ENCODE peak calls at places on chromosomes 16 and 17, in eight cellular contexts. W, G, N, E, C, M, S and Q are unnamed samples.

GRCh38 chr16:88378836-88379693 is 3.7 kb upstream of the ZNF469 start:
- DNase-seq in W (no peak), G (no peak), N (no peak), E (no peak), C (no peak), M (no peak), S (no peak), Q (no peak)

GRCh38 chr17:80017226-80018010 is 18.3 kb downstream of the TBC1D16 start:
- DNase-seq in W (no peak), G (no peak), N (no peak), E (no peak), C (no peak), M (no peak), S (no peak), Q (no peak)

GRCh38 chr17:32523827-32524552 is 37.2 kb downstream of the CDK5R1 start:
- DNase-seq in W (no peak), G (no peak), N (no peak), E (no peak), C (no peak), M (no peak), S (no peak), Q (no peak)

GRCh38 chr17:76000016-76000754 is 470 bp upstream of the CDK3 start:
- DNase-seq in W (peak; percentile 82), G (no peak), N (no peak), E (peak; percentile 83), C (no peak), M (peak; percentile 72), S (no peak), Q (peak; percentile 34)

GRCh38 chr16:31695667-31696066 is 168.0 kb downstream of the AHSP start:
- DNase-seq in W (no peak), G (no peak), N (no peak), E (no peak), C (no peak), M (no peak), S (no peak), Q (no peak)

GRCh38 chr17:21453144-21453982 is 77.2 kb downstream of the KCNJ12 start:
- DNase-seq in W (no peak), G (no peak), N (no peak), E (no peak), C (no peak), M (no peak), S (no peak), Q (no peak)

GRCh38 chr16:11032922-11033291 is 88.5 kb downstream of the CLEC16A start:
- DNase-seq in W (no peak), G (no peak), N (no peak), E (no peak), C (no peak), M (peak; percentile 32), S (no peak), Q (peak; percentile 42)

GRCh38 chr17:8670486-8670885 is 40.0 kb upstream of the MYH10 start:
- DNase-seq in W (no peak), G (no peak), N (no peak), E (no peak), C (no peak), M (no peak), S (no peak), Q (no peak)

GRCh38 chr16:83653785-83654184 is 154.0 kb upstream of the HSBP1 start:
- DNase-seq in W (no peak), G (peak; percentile 73), N (peak; percentile 3), E (peak; percentile 23), C (no peak), M (peak; percentile 22), S (no peak), Q (no peak)

GRCh38 chr16:2022723-2023097 is 3.1 kb downstream of the NPW start:
- DNase-seq in W (peak; percentile 69), G (peak; percentile 43), N (no peak), E (peak; percentile 77), C (no peak), M (peak; percentile 61), S (no peak), Q (no peak)

GRCh38 chr16:30113031-30113710 is at the start of gene GDPD3:
- DNase-seq in W (no peak), G (peak; percentile 35), N (no peak), E (no peak), C (no peak), M (no peak), S (no peak), Q (no peak)

GRCh38 chr16:50457979-50458461 is 89.2 kb upstream of the BRD7 start:
- DNase-seq in W (no peak), G (no peak), N (no peak), E (no peak), C (no peak), M (no peak), S (no peak), Q (no peak)

GRCh38 chr16:9139965-9140364 is 48.5 kb downstream of the HAPSTR1 start:
- DNase-seq in W (no peak), G (peak; percentile 36), N (no peak), E (no peak), C (no peak), M (no peak), S (no peak), Q (no peak)

GRCh38 chr17:7486181-7486580 is 2.0 kb downstream of the POLR2A start:
- DNase-seq in W (no peak), G (no peak), N (peak; percentile 10), E (peak; percentile 34), C (no peak), M (no peak), S (no peak), Q (no peak)

GRCh38 chr17:60560860-60561257 is 34.8 kb upstream of the APPBP2 start:
- DNase-seq in W (no peak), G (no peak), N (no peak), E (no peak), C (no peak), M (no peak), S (no peak), Q (no peak)

GRCh38 chr16:66619036-66619435 is 14.5 kb downstream of the CMTM3 start:
- DNase-seq in W (no peak), G (peak; percentile 60), N (no peak), E (peak; percentile 70), C (no peak), M (no peak), S (no peak), Q (no peak)

GRCh38 chr16:74660383-74660782 is 6.3 kb downstream of the RFWD3 start:
- DNase-seq in W (no peak), G (no peak), N (no peak), E (no peak), C (no peak), M (no peak), S (no peak), Q (no peak)

GRCh38 chr17:52147872-52148271 is 10.6 kb downstream of the CA10 start:
- DNase-seq in W (no peak), G (no peak), N (no peak), E (no peak), C (no peak), M (no peak), S (no peak), Q (no peak)

GRCh38 chr16:1309888-1310831 is 724 bp downstream of the UBE2I start:
- DNase-seq in W (no peak), G (peak; percentile 30), N (no peak), E (peak; percentile 46), C (peak; percentile 41), M (no peak), S (no peak), Q (peak; percentile 46)

GRCh38 chr17:30396612-30397011 is 17.9 kb downstream of the CPD start:
- DNase-seq in W (no peak), G (no peak), N (no peak), E (no peak), C (no peak), M (no peak), S (no peak), Q (no peak)

GRCh38 chr17:38619451-38619795 is 13.7 kb upstream of the SRCIN1 start:
- DNase-seq in W (no peak), G (no peak), N (no peak), E (no peak), C (no peak), M (no peak), S (no peak), Q (no peak)

GRCh38 chr16:83530293-83530692 is 277.5 kb upstream of the HSBP1 start:
- DNase-seq in W (no peak), G (peak; percentile 89), N (peak; percentile 89), E (peak; percentile 52), C (no peak), M (no peak), S (no peak), Q (no peak)

GRCh38 chr17:42001729-42002128 is 15.5 kb downstream of the DNAJC7 start:
- DNase-seq in W (no peak), G (no peak), N (no peak), E (no peak), C (no peak), M (no peak), S (no peak), Q (no peak)

GRCh38 chr16:57297856-57298255 is 13.4 kb upstream of the PLLP start:
- DNase-seq in W (no peak), G (no peak), N (no peak), E (no peak), C (peak; percentile 19), M (no peak), S (no peak), Q (no peak)